ENCODE peak calls at places on chromosomes 12 and 14, in ten cellular contexts. One of them, this sample, is unnamed.

GRCh38 chr14:63524537-63525155 is 18.5 kb downstream of the PPP2R5E start:
- DNase-seq in heart right ventricle: no peak
- DNase-seq in left ventricle myocardium inferior: no peak
- DNase-seq in fibroblast of pulmonary artery: no peak
- DNase-seq in mesothelial cell of epicardium: no peak
- DNase-seq in RWPE1: no peak
- DNase-seq in kidney epithelial cell: peak; percentile 53
- DNase-seq in retinal pigment epithelial cell: no peak
- DNase-seq in suprapubic skin: no peak
- DNase-seq in GM12864: no peak
- DNase-seq in this sample: no peak

GRCh38 chr12:76201758-76202157 is 117.3 kb upstream of the NAP1L1 start:
- DNase-seq in heart right ventricle: no peak
- DNase-seq in left ventricle myocardium inferior: no peak
- DNase-seq in fibroblast of pulmonary artery: no peak
- DNase-seq in mesothelial cell of epicardium: no peak
- DNase-seq in RWPE1: no peak
- DNase-seq in kidney epithelial cell: no peak
- DNase-seq in retinal pigment epithelial cell: no peak
- DNase-seq in suprapubic skin: no peak
- DNase-seq in GM12864: no peak
- DNase-seq in this sample: no peak

GRCh38 chr14:90239139-90239538 is 17.2 kb upstream of the PSMC1 start:
- DNase-seq in heart right ventricle: no peak
- DNase-seq in left ventricle myocardium inferior: no peak
- DNase-seq in fibroblast of pulmonary artery: peak; percentile 10
- DNase-seq in mesothelial cell of epicardium: no peak
- DNase-seq in RWPE1: no peak
- DNase-seq in kidney epithelial cell: no peak
- DNase-seq in retinal pigment epithelial cell: no peak
- DNase-seq in suprapubic skin: no peak
- DNase-seq in GM12864: no peak
- DNase-seq in this sample: no peak

GRCh38 chr12:12837025-12837872 is 24.1 kb downstream of the DDX47 start:
- DNase-seq in heart right ventricle: peak; percentile 12
- DNase-seq in left ventricle myocardium inferior: no peak
- DNase-seq in fibroblast of pulmonary artery: peak; percentile 83
- DNase-seq in mesothelial cell of epicardium: no peak
- DNase-seq in RWPE1: peak; percentile 69
- DNase-seq in kidney epithelial cell: no peak
- DNase-seq in retinal pigment epithelial cell: no peak
- DNase-seq in suprapubic skin: no peak
- DNase-seq in GM12864: peak; percentile 29
- DNase-seq in this sample: peak; percentile 54

GRCh38 chr12:92021665-92022033 is 124.0 kb downstream of the BTG1 start:
- DNase-seq in heart right ventricle: no peak
- DNase-seq in left ventricle myocardium inferior: no peak
- DNase-seq in fibroblast of pulmonary artery: no peak
- DNase-seq in mesothelial cell of epicardium: no peak
- DNase-seq in RWPE1: no peak
- DNase-seq in kidney epithelial cell: no peak
- DNase-seq in retinal pigment epithelial cell: no peak
- DNase-seq in suprapubic skin: no peak
- DNase-seq in GM12864: no peak
- DNase-seq in this sample: no peak

GRCh38 chr14:49310298-49310697 is 275.9 kb downstream of the RPS29 start:
- DNase-seq in heart right ventricle: no peak
- DNase-seq in left ventricle myocardium inferior: no peak
- DNase-seq in fibroblast of pulmonary artery: no peak
- DNase-seq in mesothelial cell of epicardium: no peak
- DNase-seq in RWPE1: no peak
- DNase-seq in kidney epithelial cell: no peak
- DNase-seq in retinal pigment epithelial cell: no peak
- DNase-seq in suprapubic skin: no peak
- DNase-seq in GM12864: no peak
- DNase-seq in this sample: no peak

GRCh38 chr14:97379091-97379531 is 581.9 kb downstream of the VRK1 start:
- DNase-seq in heart right ventricle: no peak
- DNase-seq in left ventricle myocardium inferior: no peak
- DNase-seq in fibroblast of pulmonary artery: no peak
- DNase-seq in mesothelial cell of epicardium: no peak
- DNase-seq in RWPE1: no peak
- DNase-seq in kidney epithelial cell: no peak
- DNase-seq in retinal pigment epithelial cell: no peak
- DNase-seq in suprapubic skin: no peak
- DNase-seq in GM12864: no peak
- DNase-seq in this sample: no peak

GRCh38 chr12:127169321-127170270 is 1097.4 kb upstream of the TMEM132C start:
- DNase-seq in heart right ventricle: no peak
- DNase-seq in left ventricle myocardium inferior: no peak
- DNase-seq in fibroblast of pulmonary artery: no peak
- DNase-seq in mesothelial cell of epicardium: no peak
- DNase-seq in RWPE1: no peak
- DNase-seq in kidney epithelial cell: no peak
- DNase-seq in retinal pigment epithelial cell: no peak
- DNase-seq in suprapubic skin: no peak
- DNase-seq in GM12864: no peak
- DNase-seq in this sample: no peak

GRCh38 chr12:54935235-54935951 is 49.2 kb downstream of the TESPA1 start:
- DNase-seq in heart right ventricle: no peak
- DNase-seq in left ventricle myocardium inferior: no peak
- DNase-seq in fibroblast of pulmonary artery: peak; percentile 91
- DNase-seq in mesothelial cell of epicardium: no peak
- DNase-seq in RWPE1: peak; percentile 96
- DNase-seq in kidney epithelial cell: peak; percentile 84
- DNase-seq in retinal pigment epithelial cell: peak; percentile 52
- DNase-seq in suprapubic skin: no peak
- DNase-seq in GM12864: peak; percentile 78
- DNase-seq in this sample: peak; percentile 76

GRCh38 chr14:69997849-69998248 is 118.6 kb downstream of the SMOC1 start:
- DNase-seq in heart right ventricle: no peak
- DNase-seq in left ventricle myocardium inferior: no peak
- DNase-seq in fibroblast of pulmonary artery: peak; percentile 85
- DNase-seq in mesothelial cell of epicardium: no peak
- DNase-seq in RWPE1: peak; percentile 92
- DNase-seq in kidney epithelial cell: peak; percentile 73
- DNase-seq in retinal pigment epithelial cell: no peak
- DNase-seq in suprapubic skin: no peak
- DNase-seq in GM12864: no peak
- DNase-seq in this sample: no peak

GRCh38 chr14:54489318-54489683 is 521 bp upstream of the GMFB start:
- DNase-seq in heart right ventricle: no peak
- DNase-seq in left ventricle myocardium inferior: no peak
- DNase-seq in fibroblast of pulmonary artery: no peak
- DNase-seq in mesothelial cell of epicardium: no peak
- DNase-seq in RWPE1: no peak
- DNase-seq in kidney epithelial cell: no peak
- DNase-seq in retinal pigment epithelial cell: no peak
- DNase-seq in suprapubic skin: no peak
- DNase-seq in GM12864: no peak
- DNase-seq in this sample: no peak

GRCh38 chr14:54488646-54489317 is at the start of gene GMFB:
- DNase-seq in heart right ventricle: peak; percentile 95
- DNase-seq in left ventricle myocardium inferior: peak; percentile 95
- DNase-seq in fibroblast of pulmonary artery: peak; percentile 96
- DNase-seq in mesothelial cell of epicardium: peak; percentile 78
- DNase-seq in RWPE1: peak; percentile 89
- DNase-seq in kidney epithelial cell: peak; percentile 45
- DNase-seq in retinal pigment epithelial cell: peak; percentile 65
- DNase-seq in suprapubic skin: peak; percentile 94
- DNase-seq in GM12864: peak; percentile 74
- DNase-seq in this sample: peak; percentile 93

GRCh38 chr14:54486685-54487084 is 2.1 kb downstream of the GMFB start:
- DNase-seq in heart right ventricle: no peak
- DNase-seq in left ventricle myocardium inferior: no peak
- DNase-seq in fibroblast of pulmonary artery: no peak
- DNase-seq in mesothelial cell of epicardium: no peak
- DNase-seq in RWPE1: no peak
- DNase-seq in kidney epithelial cell: no peak
- DNase-seq in retinal pigment epithelial cell: no peak
- DNase-seq in suprapubic skin: no peak
- DNase-seq in GM12864: no peak
- DNase-seq in this sample: no peak

GRCh38 chr14:54487771-54488170 is 1.0 kb downstream of the GMFB start:
- DNase-seq in heart right ventricle: no peak
- DNase-seq in left ventricle myocardium inferior: no peak
- DNase-seq in fibroblast of pulmonary artery: peak; percentile 64
- DNase-seq in mesothelial cell of epicardium: no peak
- DNase-seq in RWPE1: peak; percentile 64
- DNase-seq in kidney epithelial cell: no peak
- DNase-seq in retinal pigment epithelial cell: peak; percentile 9
- DNase-seq in suprapubic skin: no peak
- DNase-seq in GM12864: no peak
- DNase-seq in this sample: no peak

GRCh38 chr14:54488318-54488645 is 498 bp downstream of the GMFB start:
- DNase-seq in heart right ventricle: no peak
- DNase-seq in left ventricle myocardium inferior: no peak
- DNase-seq in fibroblast of pulmonary artery: no peak
- DNase-seq in mesothelial cell of epicardium: no peak
- DNase-seq in RWPE1: peak; percentile 35
- DNase-seq in kidney epithelial cell: no peak
- DNase-seq in retinal pigment epithelial cell: no peak
- DNase-seq in suprapubic skin: no peak
- DNase-seq in GM12864: no peak
- DNase-seq in this sample: no peak
- TF ChIP-seq CTCF in heart right ventricle: no peak
- TF ChIP-seq CTCF in left ventricle myocardium inferior: no peak
- TF ChIP-seq CTCF in fibroblast of pulmonary artery: peak; percentile 5
- TF ChIP-seq CTCF in mesothelial cell of epicardium: no peak
- TF ChIP-seq CTCF in RWPE1: no peak
- TF ChIP-seq CTCF in kidney epithelial cell: peak; percentile 24
- TF ChIP-seq CTCF in retinal pigment epithelial cell: peak; percentile 18
- TF ChIP-seq CTCF in suprapubic skin: no peak
- TF ChIP-seq CTCF in GM12864: peak; percentile 33
- TF ChIP-seq CTCF in this sample: no peak

DNA sequence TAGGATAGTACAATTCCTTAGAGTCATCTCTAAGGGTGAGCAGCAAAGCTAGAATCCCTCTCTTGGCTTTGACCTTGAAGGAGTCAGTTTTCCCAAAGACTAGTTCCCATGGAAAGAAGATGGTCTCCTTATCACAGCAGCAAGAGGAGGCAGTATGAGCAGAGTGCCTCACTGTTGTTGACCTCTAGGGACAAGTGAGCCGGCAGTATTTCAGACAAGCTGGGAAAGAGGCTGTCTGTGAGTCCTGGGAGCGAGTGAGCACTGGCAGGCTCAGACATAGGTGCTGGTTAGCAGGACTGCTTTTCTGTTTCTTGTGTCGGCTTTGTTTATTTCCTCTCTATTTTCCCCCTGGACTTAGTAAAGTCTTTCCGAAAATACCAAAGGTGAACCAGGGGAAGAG is 60.7 kb downstream of the NTF3 start:
- DNase-seq in heart right ventricle: no peak
- DNase-seq in left ventricle myocardium inferior: no peak
- DNase-seq in fibroblast of pulmonary artery: no peak
- DNase-seq in mesothelial cell of epicardium: no peak
- DNase-seq in RWPE1: no peak
- DNase-seq in kidney epithelial cell: no peak
- DNase-seq in retinal pigment epithelial cell: no peak
- DNase-seq in suprapubic skin: no peak
- DNase-seq in GM12864: no peak
- DNase-seq in this sample: no peak
- TF ChIP-seq CTCF in heart right ventricle: no peak
- TF ChIP-seq CTCF in left ventricle myocardium inferior: peak; percentile 22
- TF ChIP-seq CTCF in fibroblast of pulmonary artery: no peak
- TF ChIP-seq CTCF in mesothelial cell of epicardium: no peak
- TF ChIP-seq CTCF in RWPE1: no peak
- TF ChIP-seq CTCF in kidney epithelial cell: no peak
- TF ChIP-seq CTCF in retinal pigment epithelial cell: no peak
- TF ChIP-seq CTCF in suprapubic skin: no peak
- TF ChIP-seq CTCF in GM12864: no peak
- TF ChIP-seq CTCF in this sample: no peak

DNA sequence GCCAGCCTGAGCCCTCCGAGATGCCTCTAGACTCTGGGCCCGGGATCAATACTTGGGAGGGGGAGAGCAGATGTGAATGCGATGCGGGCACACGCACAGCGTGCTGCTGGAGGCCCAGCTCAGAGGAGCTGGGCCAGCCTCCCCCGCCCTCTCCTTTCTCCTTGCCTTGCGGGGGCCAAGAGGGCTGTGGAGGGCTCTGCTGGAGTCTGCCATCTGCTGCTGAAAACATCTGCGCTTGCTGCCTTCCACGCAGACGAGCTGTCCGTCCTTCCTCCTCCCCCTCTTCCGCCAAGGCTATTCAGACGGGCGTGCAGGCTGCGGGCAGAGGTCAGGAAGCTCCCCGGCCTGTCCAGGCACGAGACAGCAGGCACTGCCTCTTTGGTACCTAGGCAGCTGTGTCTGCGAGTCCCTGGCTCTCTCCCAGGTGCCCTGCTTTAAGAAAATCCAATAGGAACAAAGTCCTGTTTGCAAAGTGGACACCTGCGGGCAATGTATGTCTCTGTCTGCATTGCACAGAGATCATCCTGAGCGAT is 75.2 kb downstream of the SPRING1 start:
- DNase-seq in heart right ventricle: no peak
- DNase-seq in left ventricle myocardium inferior: no peak
- DNase-seq in fibroblast of pulmonary artery: no peak
- DNase-seq in mesothelial cell of epicardium: no peak
- DNase-seq in RWPE1: no peak
- DNase-seq in kidney epithelial cell: no peak
- DNase-seq in retinal pigment epithelial cell: no peak
- DNase-seq in suprapubic skin: no peak
- DNase-seq in GM12864: no peak
- DNase-seq in this sample: no peak
- TF ChIP-seq CTCF in heart right ventricle: no peak
- TF ChIP-seq CTCF in left ventricle myocardium inferior: no peak
- TF ChIP-seq CTCF in fibroblast of pulmonary artery: no peak
- TF ChIP-seq CTCF in mesothelial cell of epicardium: no peak
- TF ChIP-seq CTCF in RWPE1: no peak
- TF ChIP-seq CTCF in kidney epithelial cell: peak; percentile 11
- TF ChIP-seq CTCF in retinal pigment epithelial cell: no peak
- TF ChIP-seq CTCF in suprapubic skin: no peak
- TF ChIP-seq CTCF in GM12864: no peak
- TF ChIP-seq CTCF in this sample: peak; percentile 3

DNA sequence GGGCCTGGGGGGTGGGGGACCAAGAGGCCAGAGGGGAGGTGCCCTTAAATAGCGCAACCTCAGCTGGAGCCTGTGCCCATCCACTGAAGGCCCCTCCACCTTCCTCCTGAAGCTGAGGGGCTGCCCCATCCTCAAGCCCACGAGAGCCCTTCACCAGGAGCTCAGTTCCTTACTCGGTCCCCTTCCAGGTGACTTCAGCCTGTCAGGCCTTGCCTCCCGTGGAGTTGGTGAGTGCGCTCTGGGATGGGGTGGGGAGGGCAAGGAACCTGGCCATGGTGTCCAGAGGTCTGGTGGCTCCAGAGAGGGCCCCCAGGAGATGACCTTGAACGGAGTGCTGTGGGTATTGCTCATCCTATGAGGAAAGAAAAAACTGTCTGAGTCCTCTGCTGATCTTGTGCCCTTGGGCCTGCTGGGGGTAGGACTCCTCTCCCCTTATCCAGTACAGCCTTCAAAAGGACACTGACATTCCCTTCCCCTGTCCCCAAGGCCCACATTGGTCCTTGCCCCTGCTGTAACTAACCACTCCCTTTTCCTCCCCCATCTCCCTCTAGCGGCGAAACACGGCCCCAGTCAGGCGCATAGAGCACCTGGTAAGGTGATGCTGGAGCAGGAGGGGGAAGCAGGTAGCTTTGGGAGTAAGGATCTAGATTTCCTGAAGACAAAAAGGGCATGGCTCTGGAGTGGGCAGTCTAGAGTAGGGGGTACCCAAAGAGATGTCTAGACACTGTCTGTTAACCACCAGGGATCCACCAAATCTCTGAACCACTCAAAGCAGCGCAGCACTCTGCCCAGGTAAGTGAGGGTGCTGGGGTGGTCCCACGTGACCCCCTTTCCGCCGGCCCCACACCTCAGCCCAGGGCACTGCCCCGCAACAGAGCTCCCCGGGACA is 3.6 kb downstream of the TNS2 start:
- DNase-seq in heart right ventricle: peak; percentile 76
- DNase-seq in left ventricle myocardium inferior: peak; percentile 55
- DNase-seq in fibroblast of pulmonary artery: no peak
- DNase-seq in mesothelial cell of epicardium: peak; percentile 72
- DNase-seq in RWPE1: no peak
- DNase-seq in kidney epithelial cell: no peak
- DNase-seq in retinal pigment epithelial cell: no peak
- DNase-seq in suprapubic skin: peak; percentile 83
- DNase-seq in GM12864: no peak
- DNase-seq in this sample: no peak
- TF ChIP-seq CTCF in heart right ventricle: peak; percentile 73
- TF ChIP-seq CTCF in left ventricle myocardium inferior: peak; percentile 78
- TF ChIP-seq CTCF in fibroblast of pulmonary artery: peak; percentile 74
- TF ChIP-seq CTCF in mesothelial cell of epicardium: peak; percentile 74
- TF ChIP-seq CTCF in RWPE1: peak; percentile 68
- TF ChIP-seq CTCF in kidney epithelial cell: peak; percentile 80
- TF ChIP-seq CTCF in retinal pigment epithelial cell: peak; percentile 70
- TF ChIP-seq CTCF in suprapubic skin: peak; percentile 57
- TF ChIP-seq CTCF in GM12864: peak; percentile 60
- TF ChIP-seq CTCF in this sample: peak; percentile 71